ENCODE peak calls at places on chromosomes 7 and 10, in five cellular contexts. Z is effector memory CD4-positive, alpha-beta T cell; M is T follicular helper cell; K is activated effector memory CD4-positive, alpha-beta T cell treated with anti-CD3 and anti-CD28 coated beads, Interleukin-2, amount 50 U/mL, for 16 hours; F is CD4-positive, alpha-beta T cell. W is an unnamed sample.

GRCh38 chr10:32376027-32376426 is 29.1 kb upstream of the EPC1 start:
- DNase-seq in Z (no peak), M (no peak), K (no peak), F (no peak), W (no peak)

GRCh38 chr10:71247306-71247705 is 34.9 kb downstream of the UNC5B start:
- DNase-seq in Z (no peak), M (no peak), K (no peak), F (no peak), W (no peak)

GRCh38 chr10:124152139-124152780 is 58.9 kb upstream of the CHST15 start:
- DNase-seq in Z (no peak), M (no peak), K (no peak), F (no peak), W (no peak)

GRCh38 chr10:81873932-81874816 is 820 bp upstream of the NRG3 start:
- DNase-seq in Z (no peak), M (no peak), K (no peak), F (no peak), W (peak)

GRCh38 chr10:103568505-103568904 is 75.0 kb downstream of the NEURL1 start:
- DNase-seq in Z (no peak), M (no peak), K (no peak), F (no peak), W (no peak)

GRCh38 chr10:102065561-102066420 is 642 bp downstream of the HPS6 start:
- DNase-seq in Z (no peak), M (no peak), K (peak), F (no peak), W (peak)

GRCh38 chr7:34138483-34138882 is 233.1 kb downstream of the BMPER start:
- DNase-seq in Z (no peak), M (no peak), K (no peak), F (no peak), W (no peak)

GRCh38 chr7:81004098-81004497 is 85.2 kb upstream of the SEMA3C start:
- DNase-seq in Z (no peak), M (no peak), K (no peak), F (no peak), W (no peak)

GRCh38 chr10:47261121-47261520 is 38.9 kb upstream of the GDF10 start:
- DNase-seq in Z (no peak), M (peak), K (peak), F (peak), W (peak)

GRCh38 chr7:65832281-65832680 is 40.6 kb upstream of the VKORC1L1 start:
- DNase-seq in Z (no peak), M (no peak), K (no peak), F (no peak), W (no peak)

GRCh38 chr7:138935438-138936079 is 45.6 kb downstream of the KIAA1549 start:
- DNase-seq in Z (no peak), M (no peak), K (no peak), F (no peak), W (no peak)

GRCh38 chr7:17983238-17984088 is 43.2 kb upstream of the SNX13 start:
- DNase-seq in Z (no peak), M (no peak), K (no peak), F (no peak), W (no peak)

GRCh38 chr10:114539623-114540022 is 118.5 kb downstream of the ABLIM1 start:
- DNase-seq in Z (no peak), M (no peak), K (no peak), F (no peak), W (no peak)